ENCODE peak calls at places on chromosomes 6 and 20, in six cellular contexts. R is A549, I is left ventricle myocardium inferior, J is GM20000, E is endothelial cell, Z is AG09309. P is an unnamed sample.

GRCh38 chr6:121630716-121631115 is 195.3 kb downstream of the GJA1 start:
- DNase-seq in J (no peak), Z (no peak), R (no peak), I (no peak), E (no peak), P (no peak)

GRCh38 chr20:63937596-63937995 is 18.6 kb downstream of the UCKL1 start:
- DNase-seq in R (no peak), I (no peak), Z (peak), J (no peak), E (no peak), P (no peak)

GRCh38 chr6:147065786-147066185 is 138.4 kb upstream of the STXBP5 start:
- DNase-seq in R (no peak), I (no peak), E (no peak), J (no peak), Z (no peak), P (no peak)

GRCh38 chr6:89364586-89364985 is 12.1 kb upstream of the UBE2J1 start:
- DNase-seq in R (no peak), E (no peak), I (no peak), J (no peak), Z (no peak), P (no peak)

GRCh38 chr6:139124887-139125672 is 9.8 kb upstream of the HECA start:
- DNase-seq in J (peak), R (peak), Z (no peak), I (peak), E (peak), P (peak)

GRCh38 chr20:20014659-20015058 is 2.5 kb upstream of the NAA20 start:
- DNase-seq in Z (no peak), J (no peak), E (no peak), R (no peak), I (no peak), P (no peak)

GRCh38 chr20:50611128-50611810 is 80.1 kb downstream of the RIPOR3 start:
- DNase-seq in E (no peak), I (peak), J (no peak), R (no peak), Z (no peak), P (no peak)

GRCh38 chr20:25005661-25006060 is 13.1 kb upstream of the APMAP start:
- DNase-seq in R (no peak), J (no peak), E (no peak), Z (no peak), I (no peak), P (no peak)

GRCh38 chr6:161135695-161136591 is 137.9 kb downstream of the AGPAT4 start:
- DNase-seq in I (no peak), R (no peak), J (no peak), Z (no peak), E (no peak), P (no peak)

GRCh38 chr20:44748005-44748370 is 2.3 kb downstream of the KCNK15 start:
- DNase-seq in Z (no peak), R (no peak), E (no peak), I (no peak), J (no peak), P (no peak)

GRCh38 chr20:44746367-44747165 is 901 bp downstream of the KCNK15 start:
- DNase-seq in J (no peak), E (no peak), R (no peak), I (no peak), Z (no peak), P (peak)

GRCh38 chr20:44752099-44752931 is 6.7 kb downstream of the KCNK15 start:
- DNase-seq in Z (no peak), I (no peak), E (no peak), R (no peak), J (no peak), P (no peak)

GRCh38 chr20:44747166-44748004 is 1.7 kb downstream of the KCNK15 start:
- DNase-seq in R (peak), Z (no peak), E (peak), I (peak), J (peak), P (peak)

DNA sequence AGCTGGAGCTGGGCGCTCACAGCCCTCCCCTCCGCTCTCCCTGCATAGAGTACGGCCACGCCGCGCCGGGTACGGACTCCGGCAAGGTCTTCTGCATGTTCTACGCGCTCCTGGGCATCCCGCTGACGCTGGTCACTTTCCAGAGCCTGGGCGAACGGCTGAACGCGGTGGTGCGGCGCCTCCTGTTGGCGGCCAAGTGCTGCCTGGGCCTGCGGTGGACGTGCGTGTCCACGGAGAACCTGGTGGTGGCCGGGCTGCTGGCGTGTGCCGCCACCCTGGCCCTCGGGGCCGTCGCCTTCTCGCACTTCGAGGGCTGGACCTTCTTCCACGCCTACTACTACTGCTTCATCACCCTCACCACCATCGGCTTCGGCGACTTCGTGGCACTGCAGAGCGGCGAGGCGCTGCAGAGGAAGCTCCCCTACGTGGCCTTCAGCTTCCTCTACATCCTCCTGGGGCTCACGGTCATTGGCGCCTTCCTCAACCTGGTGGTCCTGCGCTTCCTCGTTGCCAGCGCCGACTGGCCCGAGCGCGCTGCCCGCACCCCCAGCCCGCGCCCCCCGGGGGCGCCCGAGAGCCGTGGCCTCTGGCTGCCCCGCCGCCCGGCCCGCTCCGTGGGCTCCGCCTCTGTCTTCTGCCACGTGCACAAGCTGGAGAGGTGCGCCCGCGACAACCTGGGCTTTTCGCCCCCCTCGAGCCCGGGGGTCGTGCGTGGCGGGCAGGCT is 4.6 kb downstream of the KCNK15 start:
- DNase-seq in E (no peak), J (no peak), Z (no peak), R (no peak), I (no peak), P (no peak)
- TF ChIP-seq CTCF in E (no peak), J (peak), Z (peak), R (peak), I (peak), P (no peak)

DNA sequence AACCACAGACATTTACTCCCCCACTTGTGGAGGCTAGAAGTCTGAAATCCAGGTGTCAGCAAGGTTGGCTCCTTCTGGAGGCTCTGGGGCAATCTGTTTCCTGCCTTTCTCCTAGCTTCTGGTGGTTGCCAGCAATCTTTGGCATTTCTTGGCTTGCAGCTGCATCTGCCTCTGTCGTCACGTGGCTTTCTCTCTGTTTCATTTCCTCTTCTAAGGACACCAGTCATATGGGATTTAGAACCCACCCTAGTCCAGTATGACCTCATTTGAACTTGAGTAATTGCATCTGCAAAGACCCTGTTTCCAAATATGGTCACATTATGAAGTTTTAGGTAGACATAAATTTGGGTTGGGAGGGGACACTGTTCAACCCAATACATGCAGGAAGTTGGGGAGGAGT is 56.2 kb upstream of the EPB41L1 start:
- DNase-seq in R (no peak), J (peak), E (no peak), Z (no peak), I (no peak), P (no peak)
- TF ChIP-seq CTCF in R (no peak), J (no peak), E (no peak), Z (no peak), I (no peak), P (no peak)

GRCh38 chr6:33208089-33208967 is at the start of gene RING1:
- DNase-seq in J (peak), E (peak), R (peak), I (peak), Z (peak), P (peak)
- TF ChIP-seq CTCF in J (no peak), E (no peak), R (no peak), I (no peak), Z (no peak), P (no peak)

DNA sequence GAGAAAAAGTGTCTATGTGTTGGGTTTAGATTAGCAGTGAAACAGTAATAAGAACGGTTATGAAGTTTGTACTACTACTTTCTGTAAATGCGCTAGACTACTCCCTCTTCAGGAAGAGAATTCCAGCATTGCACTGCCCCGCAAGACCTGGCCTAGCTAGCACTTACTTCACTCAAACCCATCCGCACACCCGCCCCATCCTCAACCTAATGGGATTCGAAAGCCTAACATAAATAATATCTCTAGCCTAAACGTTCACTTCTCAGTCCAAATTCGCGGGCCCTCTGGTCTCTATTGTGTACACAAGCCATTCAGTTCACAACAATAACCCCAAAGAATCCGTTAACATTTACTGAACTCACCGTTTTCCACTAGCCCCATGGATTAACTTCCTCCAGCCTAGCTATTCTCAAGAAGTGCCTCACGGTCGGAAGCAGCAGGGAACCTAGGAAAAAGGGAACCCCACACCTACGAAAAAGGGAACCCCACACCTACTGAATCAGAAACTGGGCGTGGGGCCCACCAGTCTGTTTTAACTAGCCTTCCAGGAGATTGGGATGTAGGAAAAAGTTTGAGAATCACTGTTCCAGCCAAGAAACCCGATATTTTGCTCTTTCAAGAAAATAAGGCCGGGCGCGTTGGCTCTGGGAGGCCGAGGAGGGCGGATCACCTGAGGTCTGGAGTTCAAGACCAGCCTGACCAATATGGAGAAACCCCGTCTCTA is 45.4 kb upstream of the BTN3A2 start:
- DNase-seq in Z (no peak), I (no peak), R (no peak), J (no peak), E (no peak), P (no peak)
- TF ChIP-seq CTCF in Z (no peak), I (no peak), R (no peak), J (no peak), E (no peak), P (no peak)

GRCh38 chr6:118283759-118284158 is 264.3 kb upstream of the PLN start:
- DNase-seq in E (peak), R (peak), I (no peak), Z (no peak), J (peak), P (peak)

GRCh38 chr6:118285791-118286190 is 262.3 kb upstream of the PLN start:
- DNase-seq in I (no peak), J (no peak), E (no peak), R (no peak), Z (no peak), P (no peak)

GRCh38 chr6:118284736-118285360 is 263.2 kb upstream of the PLN start:
- DNase-seq in I (no peak), Z (no peak), E (no peak), J (no peak), R (no peak), P (no peak)

DNA sequence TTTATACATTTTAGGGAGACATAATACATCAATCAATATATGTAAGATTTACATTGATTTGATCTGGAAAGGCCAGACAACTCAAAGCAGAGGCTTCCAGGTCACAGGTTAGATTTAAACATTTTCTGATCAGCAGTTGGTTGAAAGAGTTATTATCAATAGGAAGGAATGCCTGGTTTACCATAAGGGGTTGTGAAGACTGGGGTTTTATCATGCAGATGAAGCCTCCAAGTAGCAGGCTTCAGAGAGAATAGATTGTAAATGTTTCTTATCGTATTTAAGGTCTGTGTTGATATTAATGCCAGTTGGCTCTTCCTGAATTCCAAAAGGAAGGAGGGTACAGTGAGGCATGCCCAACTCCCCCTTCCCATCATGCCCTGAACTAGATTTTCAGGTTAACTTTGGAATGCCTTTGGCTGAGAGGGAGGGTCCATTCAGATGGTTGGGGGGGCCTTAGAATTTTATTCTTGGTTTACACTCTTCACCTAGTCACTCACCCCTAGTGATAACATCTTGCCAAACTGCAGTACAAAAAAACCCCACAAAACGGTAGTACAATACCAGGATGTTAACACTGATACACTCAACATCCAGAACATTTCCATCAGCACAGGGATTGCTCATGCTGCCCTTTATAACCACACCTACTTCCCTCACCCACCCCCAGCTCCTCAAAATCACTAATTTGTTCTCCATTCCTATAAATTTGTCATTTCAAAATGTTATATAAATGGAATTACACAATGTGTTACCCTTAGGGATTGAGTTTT is 259.6 kb upstream of the PLN start:
- DNase-seq in E (no peak), I (no peak), J (no peak), Z (no peak), R (no peak), P (no peak)
- TF ChIP-seq CTCF in E (no peak), I (peak), J (no peak), Z (peak), R (no peak), P (no peak)

GRCh38 chr6:815348-815738 is 122.4 kb upstream of the EXOC2 start:
- DNase-seq in E (peak), J (no peak), R (no peak), Z (no peak), I (no peak), P (peak)
- TF ChIP-seq CTCF in E (no peak), J (no peak), R (no peak), Z (peak), I (peak), P (peak)

GRCh38 chr6:165675120-165675519 is 12.1 kb upstream of the PDE10A start:
- DNase-seq in J (no peak), E (no peak), Z (no peak), R (no peak), I (no peak), P (no peak)

GRCh38 chr6:165674155-165675029 is 11.4 kb upstream of the PDE10A start:
- DNase-seq in R (no peak), I (no peak), E (no peak), Z (no peak), J (no peak), P (no peak)

GRCh38 chr6:165678429-165678828 is 15.4 kb upstream of the PDE10A start:
- DNase-seq in R (no peak), I (no peak), E (no peak), J (no peak), Z (no peak), P (no peak)

GRCh38 chr6:165677091-165677490 is 14.1 kb upstream of the PDE10A start:
- DNase-seq in R (no peak), E (no peak), J (no peak), I (no peak), Z (no peak), P (no peak)

DNA sequence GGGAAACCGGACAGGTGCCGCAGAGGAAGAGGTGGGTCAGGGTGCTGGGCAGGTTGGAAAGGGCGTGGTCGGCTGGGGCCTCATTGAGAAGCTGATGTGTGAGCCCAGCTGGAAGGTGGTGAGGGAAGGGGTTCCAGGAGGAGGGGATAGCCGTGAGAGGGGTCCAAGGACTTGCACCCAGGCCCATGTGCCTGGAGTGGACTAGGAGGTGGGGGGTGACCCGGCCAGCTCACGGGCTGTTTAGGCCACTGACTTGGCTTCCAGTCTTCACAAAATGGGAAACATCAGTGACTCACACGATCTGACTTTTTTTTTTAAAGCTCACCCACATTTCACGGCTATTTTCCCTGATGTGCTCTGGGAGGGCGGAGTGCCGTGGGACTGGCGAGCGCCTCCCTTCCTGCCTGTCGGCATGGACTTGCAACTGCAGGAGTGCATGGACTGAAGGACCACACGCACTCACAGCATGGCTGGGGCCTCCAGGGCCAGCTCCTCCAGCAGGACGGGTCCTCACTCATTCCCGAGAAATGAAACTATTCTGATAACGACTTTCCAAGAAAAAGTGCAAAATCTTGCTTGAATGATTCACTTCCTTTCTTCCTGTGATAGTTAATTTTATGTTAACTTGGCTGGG is 13.5 kb upstream of the PDE10A start:
- DNase-seq in I (peak), E (no peak), R (no peak), Z (no peak), J (no peak), P (no peak)
- TF ChIP-seq CTCF in I (peak), E (no peak), R (no peak), Z (no peak), J (no peak), P (no peak)

P was measured in glutamatergic neuron.